ENCODE peak calls at places on chromosomes 6 and 20, in five cellular contexts. C is left lung; N is left ventricle myocardium inferior; O is CD8-positive, alpha-beta T cell; V is psoas muscle. U is an unnamed sample.
A peak's percentile ranks its signal among the peaks of the same experiment; 100 is the strongest.

GRCh38 chr6:32110632-32111031 is 1.5 kb upstream of the TNXB start:
- DNase-seq in C (no peak), N (peak; percentile 35), V (peak; percentile 53), O (no peak), U (no peak)

GRCh38 chr20:50041238-50041915 is 58.6 kb downstream of the SNAI1 start:
- DNase-seq in O (no peak), C (no peak), N (no peak), V (no peak), U (no peak)

GRCh38 chr6:16684896-16685554 is 76.2 kb downstream of the ATXN1 start:
- DNase-seq in C (no peak), V (no peak), O (no peak), N (no peak), U (no peak)

GRCh38 chr6:11621119-11621518 is 83.6 kb downstream of the TMEM170B start:
- DNase-seq in V (no peak), N (no peak), C (no peak), O (no peak), U (no peak)

GRCh38 chr6:1285589-1286340 is 26.1 kb upstream of the FOXQ1 start:
- DNase-seq in C (no peak), O (no peak), V (no peak), N (no peak), U (no peak)

GRCh38 chr6:96562886-96563285 is at the start of gene FHL5:
- DNase-seq in V (no peak), O (no peak), N (no peak), C (no peak), U (no peak)

GRCh38 chr6:87755697-87756671 is 54.0 kb upstream of the AKIRIN2 start:
- DNase-seq in C (no peak), V (no peak), O (no peak), N (no peak), U (no peak)

GRCh38 chr20:7302256-7302655 is 534.8 kb downstream of the BMP2 start:
- DNase-seq in N (no peak), C (no peak), V (no peak), O (no peak), U (no peak)

GRCh38 chr6:49888742-49889431 is 22.6 kb upstream of the CRISP1 start:
- DNase-seq in O (no peak), V (no peak), C (no peak), N (no peak), U (no peak)

GRCh38 chr6:6689413-6690143 is 101.1 kb downstream of the LY86 start:
- DNase-seq in C (no peak), V (no peak), O (no peak), N (no peak), U (no peak)

GRCh38 chr6:6688283-6688682 is 99.8 kb downstream of the LY86 start:
- DNase-seq in V (no peak), C (no peak), N (no peak), O (no peak), U (no peak)

GRCh38 chr6:6686748-6687601 is 98.5 kb downstream of the LY86 start:
- DNase-seq in C (peak; percentile 99), N (peak; percentile 94), V (peak; percentile 85), O (no peak), U (no peak)

GRCh38 chr6:6690144-6690483 is 101.6 kb downstream of the LY86 start:
- DNase-seq in N (no peak), O (no peak), V (no peak), C (no peak), U (no peak)

GRCh38 chr6:6688951-6689350 is 100.4 kb downstream of the LY86 start:
- DNase-seq in C (no peak), O (no peak), V (no peak), N (no peak), U (no peak)
- H3K27ac ChIP-seq in C (no peak overlapping the region), O (no peak overlapping the region), V (peak overlapping the region; percentile 30), N (peak overlapping the region; percentile 91), U (no peak overlapping the region)

GRCh38 chr20:21516180-21516567 is 2.3 kb upstream of the NKX2-2 start:
- DNase-seq in N (no peak), O (no peak), C (no peak), V (no peak), U (no peak)

GRCh38 chr20:21518292-21518991 is 4.6 kb upstream of the NKX2-2 start:
- DNase-seq in V (no peak), C (no peak), O (no peak), N (no peak), U (no peak)

GRCh38 chr20:21515300-21516179 is 1.7 kb upstream of the NKX2-2 start:
- DNase-seq in V (no peak), C (peak; percentile 50), N (no peak), O (no peak), U (no peak)

GRCh38 chr20:21517566-21518277 is 3.9 kb upstream of the NKX2-2 start:
- DNase-seq in V (no peak), N (no peak), O (no peak), C (peak; percentile 53), U (no peak)

GRCh38 chr20:21516861-21517565 is 3.1 kb upstream of the NKX2-2 start:
- DNase-seq in O (no peak), C (peak; percentile 43), N (no peak), V (no peak), U (no peak)
- H3K27ac ChIP-seq in O (no peak overlapping the region), C (no peak overlapping the region), N (no peak overlapping the region), V (no peak overlapping the region), U (no peak overlapping the region)

GRCh38 chr6:10579803-10580202 is 58.7 kb downstream of the GCNT2 start:
- DNase-seq in C (no peak), V (no peak), N (no peak), O (no peak), U (no peak)

GRCh38 chr6:10578718-10579117 is 57.6 kb downstream of the GCNT2 start:
- DNase-seq in O (no peak), N (no peak), C (no peak), V (no peak), U (no peak)

GRCh38 chr6:10577112-10577511 is 56.0 kb downstream of the GCNT2 start:
- DNase-seq in V (no peak), C (no peak), N (no peak), O (no peak), U (no peak)

DNA sequence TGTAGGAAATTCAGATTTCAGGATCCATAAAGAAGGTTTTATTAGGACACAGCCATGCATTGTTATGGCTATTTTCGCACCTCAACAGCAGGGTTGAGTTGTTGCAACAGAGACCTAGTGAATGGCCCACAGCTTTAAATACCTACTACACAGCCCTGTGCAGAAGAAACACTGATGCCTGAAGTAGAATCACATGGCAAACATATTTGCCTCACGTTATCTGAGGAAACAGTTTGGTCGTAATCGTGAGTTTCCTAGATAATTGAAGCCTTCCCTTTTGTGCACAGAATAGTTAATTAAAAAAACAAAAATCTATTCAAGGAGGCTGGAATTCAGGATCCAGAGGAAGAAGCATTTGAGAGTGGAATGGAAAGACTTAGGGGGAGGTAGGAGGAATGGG is 55.1 kb downstream of the GCNT2 start:
- DNase-seq in N (no peak), V (no peak), C (no peak), O (no peak), U (no peak)
- H3K27ac ChIP-seq in N (no peak overlapping the region), V (no peak overlapping the region), C (no peak overlapping the region), O (no peak overlapping the region), U (no peak overlapping the region)

DNA sequence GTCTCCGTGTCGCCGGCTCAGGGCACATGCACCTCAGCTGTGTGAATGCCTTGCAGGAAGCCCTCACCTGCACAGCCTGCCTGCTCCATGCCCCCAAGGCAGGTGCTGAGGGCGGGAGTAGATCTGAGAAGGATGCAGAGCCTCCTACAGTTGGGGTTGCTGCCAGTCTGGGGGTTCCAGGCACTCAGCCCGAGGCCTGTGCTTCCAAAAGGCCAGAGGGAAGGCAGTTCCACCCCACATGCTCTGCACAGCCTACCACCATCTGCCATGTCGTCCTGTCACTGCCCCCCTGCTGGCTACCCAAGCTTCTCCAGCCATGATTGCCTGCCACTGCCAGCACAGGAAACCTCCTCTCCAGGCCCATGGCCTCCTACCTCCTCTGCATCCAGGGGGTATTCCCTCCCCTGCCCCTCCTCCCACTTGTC is 19.3 kb downstream of the ACSS1 start:
- DNase-seq in N (no peak), C (peak; percentile 66), V (no peak), O (no peak), U (no peak)
- H3K27ac ChIP-seq in N (peak overlapping the region; percentile 98), C (peak overlapping the region; percentile 67), V (peak overlapping the region; percentile 89), O (no peak overlapping the region), U (no peak overlapping the region)

DNA sequence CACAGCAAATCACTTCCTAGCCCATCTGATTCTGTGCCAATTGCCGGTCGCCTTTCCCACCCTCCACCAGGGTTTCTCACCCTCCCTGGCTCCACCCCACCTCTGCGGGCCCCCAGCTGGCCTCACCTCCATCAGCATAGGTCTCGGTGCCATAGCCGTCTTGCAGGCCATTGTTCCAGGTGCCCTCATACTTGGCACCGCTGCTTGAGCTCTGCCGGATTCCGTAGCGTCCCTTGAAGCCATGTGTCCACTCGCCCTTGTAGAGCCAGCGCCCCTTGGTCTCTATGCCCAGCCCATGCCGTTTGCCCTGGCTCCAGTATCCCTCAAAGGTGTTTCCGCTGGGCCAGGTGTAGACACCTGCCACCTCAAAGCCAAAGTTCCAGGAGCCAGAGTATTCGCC is 787 bp downstream of the JPH2 start:
- DNase-seq in V (peak; percentile 21), N (no peak), O (no peak), C (no peak), U (no peak)
- H3K27ac ChIP-seq in V (peak overlapping the region; percentile 94), N (peak overlapping the region; percentile 94), O (no peak overlapping the region), C (no peak overlapping the region), U (no peak overlapping the region)

GRCh38 chr6:130980310-130981032 is 82.6 kb downstream of the EPB41L2 start:
- DNase-seq in O (no peak), V (no peak), N (no peak), C (no peak), U (no peak)
- H3K27ac ChIP-seq in O (no peak overlapping the region), V (no peak overlapping the region), N (peak overlapping the region; percentile 70), C (no peak overlapping the region), U (no peak overlapping the region)

DNA sequence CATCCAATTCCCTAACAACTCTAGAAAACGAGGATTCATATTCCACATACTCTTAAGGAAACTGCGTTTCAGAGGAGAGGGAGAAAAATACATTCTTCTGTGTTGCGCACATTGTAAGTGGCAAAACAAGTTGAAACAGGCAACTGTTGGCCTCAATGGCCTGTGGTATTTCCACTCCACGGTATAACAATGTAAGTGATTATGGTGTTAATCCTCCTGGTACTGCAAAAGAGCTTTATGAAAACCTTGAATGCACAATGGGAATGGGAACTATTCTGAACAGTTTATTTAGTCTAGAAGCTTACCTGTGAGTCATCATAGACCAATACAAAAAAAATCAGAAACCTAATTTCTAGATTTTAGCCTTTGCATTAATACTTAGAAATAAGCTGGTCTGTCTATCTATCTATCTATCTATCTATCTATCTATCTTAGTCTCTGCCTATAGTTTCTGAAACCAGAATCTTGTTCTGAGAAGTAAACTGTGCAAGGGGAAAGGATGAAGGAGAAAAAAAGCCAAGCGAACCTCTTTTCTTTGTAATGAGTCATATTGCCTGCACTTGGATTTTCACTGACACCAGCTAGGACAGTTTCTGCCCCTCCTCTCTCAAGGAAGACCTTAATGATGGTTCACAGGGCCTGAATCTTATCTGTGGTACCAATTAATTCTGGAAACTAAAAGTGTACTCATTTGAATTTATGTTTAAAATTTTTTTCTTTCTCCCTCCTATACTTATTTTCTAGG is 101.5 kb downstream of the RNF144B start:
- DNase-seq in C (no peak), V (no peak), O (no peak), N (no peak), U (no peak)
- H3K27ac ChIP-seq in C (peak overlapping the region; percentile 9), V (no peak overlapping the region), O (no peak overlapping the region), N (no peak overlapping the region), U (no peak overlapping the region)